ENCODE peak calls at places on chromosomes 2 and 18, in eight cellular contexts. F is PC-3; X is left ventricle myocardium inferior; Z is cardiac muscle cell; R is right lobe of liver; V is CD8-positive, alpha-beta memory T cell; M is iPS DF 6.9; T is HCT116. Q is an unnamed sample.

GRCh38 chr18:74899554-74899953 is 301.9 kb downstream of the ZNF407 start:
- DNase-seq in X (peak), R (no peak), V (no peak), M (no peak), Z (peak), F (no peak), T (no peak), Q (no peak)

GRCh38 chr2:176584333-176584732 is 315.1 kb downstream of the MTX2 start:
- DNase-seq in T (no peak), X (no peak), V (no peak), Z (no peak), M (no peak), R (no peak), F (peak), Q (no peak)

GRCh38 chr2:46031124-46031523 is 266.1 kb upstream of the EPAS1 start:
- DNase-seq in M (no peak), V (no peak), R (no peak), F (no peak), Z (no peak), T (no peak), X (no peak), Q (no peak)

GRCh38 chr18:31576670-31577069 is 15.0 kb upstream of the TTR start:
- DNase-seq in T (no peak), F (no peak), R (no peak), M (no peak), Z (no peak), X (no peak), V (no peak), Q (no peak)

GRCh38 chr2:152542995-152543481 is 174.2 kb downstream of the PRPF40A start:
- DNase-seq in Z (no peak), F (peak), T (peak), R (no peak), X (no peak), M (no peak), V (no peak), Q (peak)

GRCh38 chr2:181123798-181124217 is 143.4 kb downstream of the UBE2E3 start:
- DNase-seq in X (no peak), T (no peak), R (no peak), M (no peak), V (peak), Z (no peak), F (no peak), Q (no peak)

GRCh38 chr2:150732064-150732463 is 244.6 kb upstream of the RND3 start:
- DNase-seq in F (peak), T (no peak), V (no peak), R (no peak), Z (no peak), M (no peak), X (no peak), Q (peak)

GRCh38 chr2:69436594-69436936 is 670 bp downstream of the NFU1 start:
- DNase-seq in R (no peak), M (no peak), Z (no peak), V (no peak), T (no peak), F (peak), X (no peak), Q (no peak)

GRCh38 chr2:17689010-17689409 is 64.6 kb downstream of the SMC6 start:
- DNase-seq in F (no peak), X (no peak), V (no peak), R (no peak), M (no peak), T (no peak), Z (no peak), Q (no peak)

GRCh38 chr2:147440694-147441093 is 404.1 kb upstream of the ACVR2A start:
- DNase-seq in M (no peak), F (no peak), T (no peak), X (no peak), V (no peak), R (no peak), Z (no peak), Q (no peak)

GRCh38 chr2:186693446-186693842 is 416 bp upstream of the FAM171B start:
- DNase-seq in Z (no peak), F (no peak), V (no peak), M (no peak), X (no peak), T (no peak), R (no peak), Q (no peak)

GRCh38 chr18:23735021-23735464 is 45.8 kb downstream of the LAMA3 start:
- DNase-seq in Z (no peak), F (no peak), T (no peak), X (no peak), V (no peak), M (no peak), R (no peak), Q (no peak)

GRCh38 chr2:17416891-17417391 is 101.3 kb downstream of the RAD51AP2 start:
- DNase-seq in M (no peak), F (no peak), X (no peak), R (no peak), V (no peak), T (no peak), Z (no peak), Q (peak)

GRCh38 chr18:23354625-23355024 is 98.5 kb upstream of the RIOK3 start:
- DNase-seq in F (peak), R (no peak), Z (no peak), V (no peak), X (no peak), T (no peak), M (no peak), Q (no peak)

GRCh38 chr2:170717599-170717963 is 2.4 kb downstream of the SP5 start:
- DNase-seq in R (no peak), T (no peak), M (no peak), X (no peak), V (no peak), Z (no peak), F (no peak), Q (no peak)

GRCh38 chr18:25726278-25726677 is 364.1 kb downstream of the SS18 start:
- DNase-seq in V (no peak), F (no peak), R (no peak), Z (no peak), T (no peak), X (no peak), M (no peak), Q (no peak)

GRCh38 chr18:49277395-49278036 is 182.9 kb downstream of the DYM start:
- DNase-seq in T (no peak), F (peak), X (no peak), M (no peak), Z (no peak), R (no peak), V (no peak), Q (peak)

GRCh38 chr2:20637147-20637546 is 13.8 kb downstream of the HS1BP3 start:
- DNase-seq in F (no peak), R (peak), T (no peak), V (no peak), X (peak), M (no peak), Z (no peak), Q (no peak)

GRCh38 chr2:163665817-163666216 is 70.0 kb downstream of the FIGN start:
- DNase-seq in F (peak), X (no peak), T (no peak), Z (no peak), R (no peak), M (no peak), V (no peak), Q (no peak)

GRCh38 chr2:147603434-147604225 is 241.2 kb upstream of the ACVR2A start:
- DNase-seq in M (no peak), R (no peak), X (no peak), F (no peak), T (no peak), Z (no peak), V (no peak), Q (no peak)

GRCh38 chr2:162382283-162382682 is 38.4 kb downstream of the GCA start:
- DNase-seq in X (no peak), R (no peak), M (no peak), V (no peak), F (no peak), T (no peak), Z (peak), Q (no peak)

GRCh38 chr2:72988041-72988440 is 70.7 kb downstream of the EMX1 start:
- DNase-seq in R (peak), X (no peak), F (no peak), M (no peak), Z (no peak), V (no peak), T (no peak), Q (no peak)

GRCh38 chr2:218645126-218645525 is 14.3 kb downstream of the ZNF142 start:
- DNase-seq in M (no peak), T (no peak), V (no peak), R (no peak), Z (no peak), F (peak), X (no peak), Q (peak)

GRCh38 chr2:66390811-66391210 is 44.1 kb upstream of the MEIS1 start:
- DNase-seq in X (no peak), V (no peak), T (no peak), R (no peak), Z (no peak), M (no peak), F (peak), Q (peak)

GRCh38 chr2:101710690-101711318 is 13.3 kb downstream of the MAP4K4 start:
- DNase-seq in R (no peak), Z (no peak), M (no peak), T (no peak), X (no peak), V (no peak), F (peak), Q (no peak)

GRCh38 chr18:36814994-36815393 is 13.8 kb downstream of the TPGS2 start:
- DNase-seq in R (no peak), F (no peak), T (no peak), X (no peak), M (no peak), V (no peak), Z (peak), Q (no peak)

GRCh38 chr18:48387300-48387699 is 21.9 kb downstream of the ZBTB7C start:
- DNase-seq in M (no peak), Z (no peak), X (no peak), T (no peak), V (no peak), F (no peak), R (no peak), Q (no peak)

GRCh38 chr2:95158891-95159619 is 593 bp downstream of the ZNF514 start:
- DNase-seq in V (no peak), F (peak), T (no peak), M (no peak), R (peak), Z (peak), X (peak), Q (no peak)

GRCh38 chr2:237152361-237152760 is 66.7 kb downstream of the COPS8 start:
- DNase-seq in Z (no peak), M (no peak), R (no peak), F (no peak), V (no peak), T (no peak), X (no peak), Q (no peak)
- H3K27ac ChIP-seq in Z (no peak), M (no peak), R (no peak), F (no peak), V (no peak), T (no peak), X (no peak), Q (no peak)

DNA sequence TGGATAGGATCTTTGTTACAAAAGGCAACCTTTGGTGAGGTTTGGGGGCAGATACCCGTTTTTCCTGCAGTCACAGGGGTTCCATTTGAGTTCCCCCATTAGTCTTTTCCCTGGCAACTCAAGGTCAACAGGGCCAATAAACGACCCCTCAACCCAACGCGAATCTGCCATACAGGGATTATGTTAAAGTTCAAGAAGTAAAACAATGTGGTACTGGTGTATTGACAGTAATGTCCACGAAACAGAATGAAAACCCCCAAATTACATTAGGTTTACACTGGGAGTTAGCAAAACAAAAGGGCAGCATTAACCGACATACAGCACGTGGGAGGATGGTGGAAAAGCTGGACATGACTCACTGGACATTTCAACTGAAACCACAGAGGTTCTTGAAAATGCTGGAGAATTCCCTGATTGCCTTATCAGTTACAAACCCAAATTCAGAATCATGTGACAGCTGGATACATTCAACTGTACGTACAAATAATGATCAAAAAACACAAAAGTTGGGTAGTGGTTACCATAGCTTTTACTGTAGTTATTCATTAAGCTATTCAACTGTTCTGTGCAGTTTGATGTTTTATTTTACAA is 4.9 kb upstream of the IMP4 start:
- DNase-seq in X (no peak), Z (no peak), T (no peak), R (no peak), V (no peak), M (no peak), F (no peak), Q (no peak)
- H3K27ac ChIP-seq in X (peak), Z (peak), T (peak), R (no peak), V (peak), M (no peak), F (no peak), Q (no peak)

DNA sequence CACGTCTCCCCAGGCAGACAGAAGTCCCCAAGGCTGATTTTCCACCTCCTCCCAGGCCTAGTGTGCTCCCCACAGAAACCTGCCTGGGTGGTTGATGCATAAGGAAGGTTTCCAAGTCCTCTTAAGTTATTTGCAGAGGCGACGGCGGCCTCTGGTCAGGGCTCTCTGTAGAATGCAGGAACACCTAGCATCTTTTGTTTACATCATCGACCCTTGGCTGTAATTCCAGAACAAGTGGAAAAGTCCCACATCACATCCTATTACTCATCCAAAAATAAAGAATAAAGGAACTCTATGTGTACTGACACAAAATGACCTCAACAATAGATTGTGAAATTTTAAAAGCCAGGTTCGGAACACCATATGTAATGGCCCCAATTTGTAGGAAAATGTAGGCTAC is 211.1 kb downstream of the ALPK2 start:
- DNase-seq in X (no peak), V (no peak), F (peak), T (no peak), R (peak), M (no peak), Z (no peak), Q (no peak)
- H3K27ac ChIP-seq in X (peak), V (no peak), F (peak), T (no peak), R (peak), M (no peak), Z (no peak), Q (peak)

GRCh38 chr2:207334631-207335371 is 169.1 kb upstream of the KLF7 start:
- DNase-seq in T (peak), R (peak), M (peak), V (no peak), X (peak), Z (peak), F (peak), Q (peak)
- H3K27ac ChIP-seq in T (peak), R (peak), M (peak), V (no peak), X (peak), Z (peak), F (peak), Q (peak)